ENCODE peak calls at places on chromosome 21, in nine cellular contexts. E, O, P, N, D, Z, H, K and Y are unnamed samples.

GRCh38 chr21:26843912-26844257 is 1.3 kb downstream of the ADAMTS1 start:
- DNase-seq in O (peak; percentile 45), P (no peak), K (peak; percentile 12), Z (no peak), D (no peak), H (peak; percentile 55), N (peak; percentile 72), E (no peak), Y (no peak)

GRCh38 chr21:33496345-33496744 is 4.8 kb upstream of the DNAJC28 start:
- DNase-seq in E (no peak), P (no peak), N (no peak), Z (no peak), H (no peak), K (no peak), O (no peak), D (no peak), Y (no peak)

GRCh38 chr21:38847556-38847955 is 41.8 kb downstream of the ETS2 start:
- DNase-seq in D (no peak), N (no peak), H (peak; percentile 49), E (no peak), Z (no peak), P (no peak), O (no peak), K (no peak), Y (peak; percentile 46)

GRCh38 chr21:20353351-20353750 is 644.9 kb upstream of the NCAM2 start:
- DNase-seq in K (no peak), H (peak; percentile 62), E (no peak), P (no peak), O (no peak), D (no peak), N (no peak), Z (no peak), Y (no peak)

GRCh38 chr21:18204931-18205330 is 39.7 kb upstream of the CHODL start:
- DNase-seq in O (peak; percentile 11), D (no peak), N (no peak), E (no peak), H (no peak), K (no peak), Z (no peak), P (no peak), Y (no peak)

GRCh38 chr21:42512346-42513034 is 1.2 kb upstream of the SLC37A1 start:
- DNase-seq in O (no peak), Z (no peak), D (peak; percentile 53), H (no peak), P (no peak), N (no peak), E (no peak), K (no peak), Y (no peak)

GRCh38 chr21:23936224-23936623 is 1671.1 kb downstream of the MRPL39 start:
- DNase-seq in D (no peak), Z (no peak), O (peak; percentile 11), P (peak; percentile 5), H (peak; percentile 53), E (no peak), K (no peak), N (peak; percentile 33), Y (no peak)

GRCh38 chr21:42061195-42061865 is 9.8 kb upstream of the UMODL1 start:
- DNase-seq in N (no peak), Z (no peak), K (no peak), P (no peak), O (no peak), E (peak; percentile 88), D (no peak), H (no peak), Y (no peak)

GRCh38 chr21:41632748-41633475 is 125.0 kb upstream of the TMPRSS2 start:
- DNase-seq in K (no peak), H (peak; percentile 26), P (no peak), D (no peak), E (no peak), O (no peak), N (no peak), Z (no peak), Y (no peak)

GRCh38 chr21:18164483-18164882 is 80.2 kb upstream of the CHODL start:
- DNase-seq in H (no peak), D (no peak), E (no peak), O (no peak), N (no peak), Z (no peak), P (no peak), K (no peak), Y (no peak)

GRCh38 chr21:43622796-43623195 is 36.5 kb downstream of the HSF2BP start:
- DNase-seq in K (no peak), D (no peak), P (no peak), E (no peak), Z (no peak), H (no peak), O (no peak), N (no peak), Y (no peak)

GRCh38 chr21:43619344-43619743 is 39.9 kb downstream of the HSF2BP start:
- DNase-seq in O (no peak), K (no peak), H (no peak), D (no peak), P (no peak), E (no peak), N (no peak), Z (no peak), Y (no peak)

GRCh38 chr21:43618940-43619339 is 40.3 kb downstream of the HSF2BP start:
- DNase-seq in P (no peak), O (no peak), N (no peak), H (peak; percentile 91), K (no peak), Z (no peak), E (peak; percentile 80), D (no peak), Y (no peak)

GRCh38 chr21:43623588-43623987 is 35.7 kb downstream of the HSF2BP start:
- DNase-seq in D (no peak), H (no peak), P (no peak), E (no peak), O (no peak), N (no peak), Z (no peak), K (no peak), Y (no peak)

DNA sequence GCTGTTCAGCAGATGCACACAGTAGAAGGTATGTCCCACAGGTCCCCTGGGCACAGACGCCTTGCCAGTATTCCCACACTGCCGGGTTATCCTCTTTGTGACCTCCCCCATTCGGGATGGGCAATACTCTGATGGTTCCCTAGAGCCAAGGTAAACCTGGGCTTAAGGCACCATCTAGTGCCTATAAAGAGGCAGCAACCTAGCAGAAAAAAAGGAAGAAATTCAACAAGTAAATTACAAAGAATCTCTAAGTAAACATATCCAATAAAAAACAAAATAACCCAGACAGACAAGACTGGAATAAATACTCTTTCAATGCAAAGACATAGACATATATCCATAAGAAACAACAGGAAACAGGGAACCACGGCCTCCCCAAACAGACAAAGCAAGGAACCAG is 39.4 kb downstream of the HSF2BP start:
- DNase-seq in D (no peak), Z (no peak), K (no peak), N (peak; percentile 31), P (no peak), E (no peak), O (no peak), H (peak; percentile 56), Y (no peak)
- TF ChIP-seq CTCF in D (no peak), Z (no peak), K (no peak), N (peak; percentile 18), P (no peak), E (no peak), O (peak; percentile 13), H (peak; percentile 71), Y (peak; percentile 15)

GRCh38 chr21:16455978-16456377 is 726.2 kb downstream of the USP25 start:
- DNase-seq in E (no peak), K (no peak), P (no peak), D (no peak), O (no peak), H (no peak), N (no peak), Z (no peak), Y (no peak)

GRCh38 chr21:16457498-16457897 is 727.7 kb downstream of the USP25 start:
- DNase-seq in P (no peak), O (no peak), K (no peak), D (no peak), Z (no peak), H (no peak), N (no peak), E (no peak), Y (no peak)

GRCh38 chr21:16455526-16455925 is 725.7 kb downstream of the USP25 start:
- DNase-seq in O (no peak), D (no peak), K (no peak), Z (no peak), P (no peak), E (no peak), N (no peak), H (no peak), Y (no peak)

GRCh38 chr21:16454371-16454770 is 724.6 kb downstream of the USP25 start:
- DNase-seq in H (no peak), O (no peak), D (no peak), N (peak; percentile 51), Z (no peak), E (no peak), P (no peak), K (no peak), Y (no peak)
- TF ChIP-seq CTCF in H (peak; percentile 44), O (no peak), D (no peak), N (peak; percentile 61), Z (peak; percentile 31), E (no peak), P (peak; percentile 5), K (no peak), Y (peak; percentile 59)

GRCh38 chr21:14376854-14377253 is 6.1 kb downstream of the HSPA13 start:
- DNase-seq in H (peak; percentile 24), Z (no peak), P (no peak), D (no peak), E (no peak), N (no peak), K (no peak), O (peak; percentile 35), Y (no peak)
- TF ChIP-seq CTCF in H (peak; percentile 54), Z (no peak), P (no peak), D (no peak), E (no peak), N (no peak), K (no peak), O (peak; percentile 38), Y (no peak)

DNA sequence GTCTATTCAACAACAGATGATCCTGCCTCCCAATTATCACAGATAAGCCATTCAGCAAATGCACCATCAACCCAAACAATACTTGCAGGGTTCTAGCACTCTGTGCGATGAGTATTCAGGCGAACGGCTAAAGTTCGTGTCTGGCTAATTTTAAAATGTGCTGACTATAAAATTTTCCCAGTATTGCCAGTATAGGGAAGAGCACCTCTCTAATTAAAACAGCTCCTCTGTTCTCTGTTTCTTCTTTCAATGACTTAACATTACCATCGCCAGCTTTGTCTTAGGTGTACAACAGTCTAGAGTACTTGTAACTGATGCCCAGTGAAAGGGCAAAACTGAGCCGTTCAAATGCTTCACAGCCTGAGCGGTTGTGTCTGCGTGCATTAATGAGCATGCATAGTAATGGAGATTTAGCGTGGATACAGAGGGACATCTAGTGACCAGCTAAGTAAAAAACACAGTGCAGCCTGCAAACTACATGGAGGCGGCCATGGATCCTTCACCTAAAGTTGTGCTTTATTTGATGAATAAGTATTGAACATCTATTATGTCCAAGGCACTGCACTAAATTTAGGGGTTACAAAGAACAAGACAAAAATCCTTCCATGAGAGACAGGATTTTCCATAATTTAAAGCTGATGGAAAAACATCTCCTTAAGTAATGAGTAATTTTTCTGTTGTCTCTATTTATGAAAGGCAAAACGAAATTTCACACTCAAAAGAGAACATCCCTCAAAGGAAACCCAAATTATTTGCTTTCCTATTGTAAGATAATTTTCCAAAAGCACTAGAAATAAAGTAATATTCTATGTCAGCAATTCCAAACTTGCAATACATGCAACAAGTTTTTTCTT is 120.0 kb downstream of the SETD4 start:
- DNase-seq in H (peak; percentile 86), O (peak; percentile 81), D (no peak), E (peak; percentile 68), N (peak; percentile 86), P (peak; percentile 28), K (no peak), Z (peak; percentile 24), Y (no peak)
- TF ChIP-seq CTCF in H (peak; percentile 91), O (peak; percentile 77), D (peak; percentile 22), E (no peak), N (peak; percentile 75), P (peak; percentile 69), K (peak; percentile 67), Z (peak; percentile 59), Y (peak; percentile 86)